ENCODE peak calls at places on chromosomes 1 and 21, in four cellular contexts. J is heart left ventricle, W is ovary, I is breast epithelium. M is an unnamed sample. For H3K4me1, the result is how much of the 10 kb centered on the place peaks cover.

GRCh38 chr1:223709598-223709997 is 2.7 kb upstream of the CAPN2 start:
- DNase-seq in J (no peak), W (no peak), I (no peak), M (no peak)

GRCh38 chr21:45256021-45256911 is 31.4 kb downstream of the POFUT2 start:
- DNase-seq in J (no peak), W (peak), I (no peak), M (no peak)

GRCh38 chr21:39938086-39938611 is 70.9 kb downstream of the PCP4 start:
- DNase-seq in J (no peak), W (no peak), I (no peak), M (no peak)

GRCh38 chr1:99546432-99547416 is 99.2 kb upstream of the PALMD start:
- DNase-seq in J (no peak), W (no peak), I (no peak), M (no peak)

GRCh38 chr1:28437924-28438699 is 67.7 kb upstream of the RCC1 start:
- DNase-seq in J (peak), W (peak), I (peak), M (peak)

GRCh38 chr21:31173881-31174555 is 135.7 kb upstream of the KRTAP19-8 start:
- DNase-seq in J (peak), W (no peak), I (no peak), M (no peak)

GRCh38 chr1:41868241-41868953 is 50.3 kb downstream of the HIVEP3 start:
- DNase-seq in J (no peak), W (no peak), I (no peak), M (no peak)

GRCh38 chr21:31713973-31714740 is 17.8 kb downstream of the SCAF4 start:
- DNase-seq in J (no peak), W (no peak), I (no peak), M (no peak)

GRCh38 chr1:8880068-8880676 is 1.7 kb upstream of the ENO1 start:
- DNase-seq in J (no peak), W (no peak), I (no peak), M (no peak)

GRCh38 chr1:59738591-59739015 is 76.1 kb upstream of the HOOK1 start:
- DNase-seq in J (no peak), W (no peak), I (no peak), M (no peak)

GRCh38 chr1:211735208-211736170 is 60.1 kb upstream of the NEK2 start:
- DNase-seq in J (no peak), W (peak), I (peak), M (peak)

GRCh38 chr1:163203561-163203960 is 845 bp upstream of the RGS5 start:
- DNase-seq in J (no peak), W (no peak), I (no peak), M (no peak)

GRCh38 chr1:40848530-40849189 is 13.5 kb downstream of the CITED4 start:
- DNase-seq in J (peak), W (peak), I (peak), M (no peak)

GRCh38 chr1:95035536-95035935 is 37.2 kb downstream of the ALG14 start:
- DNase-seq in J (no peak), W (no peak), I (no peak), M (no peak)

GRCh38 chr1:7335224-7335879 is 435.7 kb upstream of the VAMP3 start:
- DNase-seq in J (no peak), W (no peak), I (no peak), M (no peak)

GRCh38 chr1:205913451-205914204 is 29.6 kb downstream of the SLC26A9 start:
- DNase-seq in J (peak), W (peak), I (no peak), M (no peak)

GRCh38 chr1:15578921-15579682 is 5.7 kb downstream of the AGMAT start:
- DNase-seq in J (no peak), W (no peak), I (no peak), M (no peak)

GRCh38 chr1:182317489-182318180 is 74.0 kb downstream of the GLUL start:
- DNase-seq in J (no peak), W (no peak), I (no peak), M (no peak)

GRCh38 chr21:38159355-38159754 is 97.4 kb upstream of the KCNJ15 start:
- DNase-seq in J (peak), W (peak), I (no peak), M (no peak)

DNA sequence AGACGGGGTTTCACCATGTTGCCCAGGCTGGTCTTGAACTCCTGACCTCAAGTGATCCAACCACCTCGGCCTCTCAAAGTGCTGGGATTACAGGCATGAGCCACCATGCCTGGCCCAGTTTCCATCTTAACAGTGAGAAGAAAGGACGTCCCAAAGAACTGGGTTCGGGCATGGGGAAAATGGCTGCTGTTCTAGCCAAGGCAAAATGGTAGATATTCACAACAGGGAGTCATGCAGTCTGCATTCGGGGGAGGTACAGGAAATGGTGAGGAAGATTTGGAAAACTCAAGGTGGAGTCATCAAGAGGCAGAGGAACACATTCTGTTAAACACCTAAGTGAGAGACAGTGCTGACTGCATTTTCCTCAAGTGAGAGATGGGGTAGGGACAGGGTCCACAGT is 4.1 kb upstream of the ATP2B4 start:
- DNase-seq in J (no peak), W (no peak), I (no peak), M (no peak)
- H3K4me1 ChIP-seq in J (under half), W (under half), I (under half), M (under half)

GRCh38 chr1:38293530-38293929 is 246.9 kb upstream of the POU3F1 start:
- DNase-seq in J (no peak), W (no peak), I (no peak), M (no peak)
- TF ChIP-seq POLR2A in J (no peak), W (no peak), I (no peak), M (no peak)

DNA sequence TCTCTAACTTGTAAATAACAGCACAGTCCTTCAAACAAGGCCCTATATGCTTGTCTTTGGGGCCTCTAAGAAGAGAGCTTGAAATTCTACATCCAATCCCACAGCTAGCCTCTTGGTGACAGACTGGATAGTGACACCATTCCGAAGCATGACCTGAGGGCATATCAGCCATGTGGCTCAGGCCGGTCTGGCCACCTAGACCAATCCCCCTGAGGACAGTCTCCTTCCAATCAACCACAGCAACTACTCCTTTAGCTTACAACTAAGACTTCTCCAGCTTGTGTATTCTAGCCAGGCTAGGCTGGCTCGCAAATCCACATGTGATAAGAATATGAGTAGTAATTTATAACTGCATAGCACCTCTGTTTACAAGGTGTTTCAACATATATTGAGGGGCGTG is 14.0 kb downstream of the BCAR3 start:
- DNase-seq in J (no peak), W (no peak), I (no peak), M (no peak)
- H3K4me1 ChIP-seq in J (half or more), W (under half), I (under half), M (half or more)

GRCh38 chr1:35555601-35556477 is 1.4 kb downstream of the KIAA0319L start:
- DNase-seq in J (no peak), W (no peak), I (no peak), M (no peak)
- TF ChIP-seq POLR2A in J (no peak), W (no peak), I (no peak), M (no peak)

GRCh38 chr1:17438176-17438976 is 1.1 kb downstream of the RCC2 start:
- DNase-seq in J (peak), W (peak), I (peak), M (peak)

GRCh38 chr1:17439250-17440073 is at the start of gene RCC2:
- DNase-seq in J (peak), W (peak), I (peak), M (no peak)

GRCh38 chr1:17440074-17440826 is 773 bp upstream of the RCC2 start:
- DNase-seq in J (no peak), W (no peak), I (no peak), M (no peak)

GRCh38 chr1:17437260-17438175 is 2.0 kb downstream of the RCC2 start:
- DNase-seq in J (peak), W (peak), I (no peak), M (no peak)

GRCh38 chr1:17438977-17439249 is 564 bp downstream of the RCC2 start:
- DNase-seq in J (no peak), W (no peak), I (no peak), M (no peak)
- H3K4me1 ChIP-seq in J (under half), W (under half), I (under half), M (half or more)

GRCh38 chr1:230739564-230739963 is 7.6 kb upstream of the CAPN9 start:
- DNase-seq in J (no peak), W (no peak), I (no peak), M (no peak)
- TF ChIP-seq POLR2A in J (no peak), W (no peak), I (no peak), M (no peak)

GRCh38 chr1:226730064-226730463 is 9.0 kb downstream of the ITPKB start:
- DNase-seq in J (no peak), W (no peak), I (no peak), M (peak)
- H3K4me1 ChIP-seq in J (half or more), W (under half), I (under half), M (half or more)

GRCh38 chr1:1120866-1121563 is 5.1 kb upstream of the C1orf159 start:
- DNase-seq in J (no peak), W (no peak), I (no peak), M (peak)

GRCh38 chr1:1122078-1122811 is 6.4 kb upstream of the C1orf159 start:
- DNase-seq in J (peak), W (peak), I (peak), M (no peak)

GRCh38 chr1:1120096-1120495 is 4.2 kb upstream of the C1orf159 start:
- DNase-seq in J (no peak), W (peak), I (peak), M (peak)

GRCh38 chr1:1122981-1123480 is 7.1 kb upstream of the C1orf159 start:
- DNase-seq in J (no peak), W (no peak), I (no peak), M (no peak)

DNA sequence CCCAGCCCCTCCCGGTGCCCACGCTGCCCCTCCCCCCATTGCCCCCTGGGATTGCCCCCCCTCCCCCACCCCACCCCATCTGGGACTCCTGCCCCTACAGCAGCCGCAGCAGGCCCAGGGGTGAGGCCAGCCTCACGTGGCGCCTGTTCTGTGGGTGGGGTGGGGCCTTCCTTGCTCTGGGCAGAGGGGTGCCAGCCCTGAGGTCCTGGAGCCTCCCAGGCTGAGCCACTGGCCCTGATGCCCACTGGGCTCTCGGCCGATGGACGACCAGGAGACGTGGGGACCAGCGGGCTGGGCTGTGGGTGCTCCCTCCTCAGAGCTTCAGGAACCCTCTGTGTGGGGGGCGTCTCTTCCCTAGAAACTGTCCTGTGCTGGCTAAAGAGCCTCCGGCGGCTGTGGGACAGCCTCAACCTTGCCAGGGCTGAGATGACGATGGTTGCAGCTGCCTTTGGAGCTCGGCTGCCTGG is 5.8 kb upstream of the C1orf159 start:
- DNase-seq in J (no peak), W (peak), I (no peak), M (no peak)
- TF ChIP-seq POLR2A in J (no peak), W (no peak), I (no peak), M (no peak)

GRCh38 chr1:24707659-24708058 is 37.6 kb upstream of the CLIC4 start:
- DNase-seq in J (no peak), W (no peak), I (no peak), M (no peak)

GRCh38 chr1:24708938-24709337 is 36.3 kb upstream of the CLIC4 start:
- DNase-seq in J (no peak), W (no peak), I (no peak), M (no peak)

GRCh38 chr1:24704411-24705259 is 40.6 kb upstream of the CLIC4 start:
- DNase-seq in J (no peak), W (no peak), I (no peak), M (no peak)

GRCh38 chr1:24702511-24703293 is 42.5 kb upstream of the CLIC4 start:
- DNase-seq in J (peak), W (no peak), I (no peak), M (no peak)

DNA sequence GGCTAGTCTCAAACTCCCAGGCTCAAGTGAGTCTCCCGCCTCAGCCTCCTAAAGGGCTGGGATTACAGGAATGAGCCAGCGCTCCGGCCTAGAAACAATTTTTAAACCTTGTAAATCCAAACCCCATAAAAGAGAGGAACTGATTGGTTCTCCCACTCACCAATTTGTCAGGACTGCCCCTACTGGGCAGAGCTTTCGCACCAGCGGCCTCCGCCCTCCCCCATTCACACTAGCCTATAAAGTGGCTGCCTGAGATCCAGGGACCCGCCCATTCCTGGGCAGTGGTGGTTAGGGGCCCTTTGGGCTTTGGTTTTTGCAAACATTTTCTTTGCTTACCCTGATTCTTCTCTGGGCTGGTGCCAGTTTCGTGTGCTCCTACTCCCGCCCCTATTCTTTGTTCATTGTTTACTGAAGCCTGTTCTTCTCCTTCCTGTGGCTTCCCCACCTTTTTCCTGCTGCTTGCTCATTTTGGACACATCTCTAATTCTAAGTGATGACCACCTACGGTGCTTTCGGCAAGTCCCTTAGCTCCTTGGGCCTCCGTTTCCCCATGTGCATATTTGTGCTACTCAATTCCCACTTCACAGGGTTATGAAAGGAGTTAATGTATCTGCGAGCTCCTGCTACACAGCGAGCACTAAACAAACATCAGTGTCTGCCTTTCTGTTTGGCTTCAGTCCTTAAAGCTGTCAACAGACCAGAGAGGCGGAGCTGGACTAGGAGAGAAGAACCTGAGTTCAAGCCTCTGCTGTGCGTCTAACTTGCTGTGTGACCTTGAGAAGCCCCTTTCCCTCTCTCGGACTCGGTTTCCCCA is 39.8 kb upstream of the CLIC4 start:
- DNase-seq in J (peak), W (peak), I (peak), M (peak)
- H3K4me1 ChIP-seq in J (under half), W (under half), I (under half), M (under half)

GRCh38 chr1:11026903-11027302 is 14.4 kb downstream of the TARDBP start:
- DNase-seq in J (no peak), W (no peak), I (no peak), M (no peak)

GRCh38 chr1:11025618-11026017 is 13.2 kb downstream of the TARDBP start:
- DNase-seq in J (no peak), W (no peak), I (no peak), M (no peak)

GRCh38 chr1:11026052-11026451 is 13.6 kb downstream of the TARDBP start:
- DNase-seq in J (no peak), W (no peak), I (no peak), M (no peak)

GRCh38 chr1:11027316-11027715 is 14.9 kb downstream of the TARDBP start:
- DNase-seq in J (no peak), W (no peak), I (no peak), M (no peak)

GRCh38 chr1:11028018-11028417 is 15.6 kb downstream of the TARDBP start:
- DNase-seq in J (no peak), W (no peak), I (no peak), M (no peak)
- TF ChIP-seq POLR2A in J (no peak), W (no peak), I (no peak), M (no peak)

M was measured in suprapubic skin.